ENCODE peak calls at places on chromosomes 3 and 15, in eight cellular contexts. One of them, this sample, is unnamed.

GRCh38 chr3:167066977-167067843 is 312.9 kb downstream of the ZBBX start:
- DNase-seq in heart left ventricle: no peak
- DNase-seq in cardiac muscle cell: peak; percentile 19
- DNase-seq in kidney: no peak
- DNase-seq in Panc1: no peak
- DNase-seq in Ammon's horn: no peak
- DNase-seq in M059J: no peak
- DNase-seq in HTR-8/SVneo: peak; percentile 11
- DNase-seq in this sample: no peak

GRCh38 chr15:44045661-44046060 is 149.4 kb downstream of the FRMD5 start:
- DNase-seq in cardiac muscle cell: no peak
- DNase-seq in Panc1: no peak
- DNase-seq in HTR-8/SVneo: no peak
- DNase-seq in Ammon's horn: no peak
- DNase-seq in M059J: no peak
- DNase-seq in heart left ventricle: no peak
- DNase-seq in kidney: no peak
- DNase-seq in this sample: no peak

GRCh38 chr3:125651246-125651645 is 55.9 kb upstream of the OSBPL11 start:
- DNase-seq in kidney: no peak
- DNase-seq in Ammon's horn: no peak
- DNase-seq in M059J: peak; percentile 52
- DNase-seq in heart left ventricle: no peak
- DNase-seq in cardiac muscle cell: no peak
- DNase-seq in Panc1: no peak
- DNase-seq in HTR-8/SVneo: peak; percentile 52
- DNase-seq in this sample: no peak

GRCh38 chr3:11014253-11014652 is 21.7 kb downstream of the SLC6A1 start:
- DNase-seq in kidney: no peak
- DNase-seq in Ammon's horn: no peak
- DNase-seq in heart left ventricle: no peak
- DNase-seq in cardiac muscle cell: no peak
- DNase-seq in HTR-8/SVneo: no peak
- DNase-seq in Panc1: no peak
- DNase-seq in M059J: peak; percentile 3
- DNase-seq in this sample: no peak

GRCh38 chr3:146326875-146327543 is 76.1 kb upstream of the PLSCR4 start:
- DNase-seq in Ammon's horn: peak; percentile 53
- DNase-seq in heart left ventricle: no peak
- DNase-seq in HTR-8/SVneo: peak; percentile 60
- DNase-seq in M059J: peak; percentile 74
- DNase-seq in kidney: no peak
- DNase-seq in Panc1: peak; percentile 25
- DNase-seq in cardiac muscle cell: peak; percentile 41
- DNase-seq in this sample: peak; percentile 33

GRCh38 chr3:72123908-72124441 is 339.0 kb upstream of the PROK2 start:
- DNase-seq in M059J: peak; percentile 87
- DNase-seq in Panc1: peak; percentile 56
- DNase-seq in cardiac muscle cell: no peak
- DNase-seq in HTR-8/SVneo: peak; percentile 59
- DNase-seq in kidney: no peak
- DNase-seq in Ammon's horn: no peak
- DNase-seq in heart left ventricle: no peak
- DNase-seq in this sample: no peak

GRCh38 chr3:12963184-12963868 is 109.9 kb downstream of the IQSEC1 start:
- DNase-seq in heart left ventricle: peak; percentile 0
- DNase-seq in M059J: no peak
- DNase-seq in kidney: no peak
- DNase-seq in cardiac muscle cell: no peak
- DNase-seq in Ammon's horn: no peak
- DNase-seq in Panc1: no peak
- DNase-seq in HTR-8/SVneo: no peak
- DNase-seq in this sample: no peak

GRCh38 chr3:136861890-136862610 is at the start of gene NCK1:
- DNase-seq in Panc1: peak; percentile 85
- DNase-seq in kidney: peak; percentile 99
- DNase-seq in Ammon's horn: peak; percentile 99
- DNase-seq in heart left ventricle: peak; percentile 99
- DNase-seq in HTR-8/SVneo: peak; percentile 98
- DNase-seq in cardiac muscle cell: peak; percentile 99
- DNase-seq in M059J: peak; percentile 99
- DNase-seq in this sample: peak; percentile 98

GRCh38 chr3:58793938-58794337 is 127.4 kb upstream of the FAM3D start:
- DNase-seq in Panc1: no peak
- DNase-seq in HTR-8/SVneo: no peak
- DNase-seq in cardiac muscle cell: no peak
- DNase-seq in kidney: no peak
- DNase-seq in Ammon's horn: no peak
- DNase-seq in M059J: no peak
- DNase-seq in heart left ventricle: no peak
- DNase-seq in this sample: no peak

GRCh38 chr3:29972594-29972993 is 633.8 kb upstream of the TGFBR2 start:
- DNase-seq in kidney: no peak
- DNase-seq in cardiac muscle cell: no peak
- DNase-seq in heart left ventricle: no peak
- DNase-seq in HTR-8/SVneo: no peak
- DNase-seq in Panc1: no peak
- DNase-seq in M059J: peak; percentile 1
- DNase-seq in Ammon's horn: no peak
- DNase-seq in this sample: no peak

GRCh38 chr15:51558421-51558820 is 64.2 kb downstream of the DMXL2 start:
- DNase-seq in Panc1: no peak
- DNase-seq in M059J: no peak
- DNase-seq in kidney: no peak
- DNase-seq in HTR-8/SVneo: no peak
- DNase-seq in heart left ventricle: no peak
- DNase-seq in Ammon's horn: no peak
- DNase-seq in cardiac muscle cell: no peak
- DNase-seq in this sample: peak; percentile 87

GRCh38 chr3:190375671-190376070 is 12.3 kb upstream of the CLDN16 start:
- DNase-seq in kidney: no peak
- DNase-seq in heart left ventricle: no peak
- DNase-seq in M059J: no peak
- DNase-seq in Ammon's horn: no peak
- DNase-seq in Panc1: no peak
- DNase-seq in HTR-8/SVneo: no peak
- DNase-seq in cardiac muscle cell: no peak
- DNase-seq in this sample: no peak

GRCh38 chr15:40361640-40362039 is 3.6 kb downstream of the DISP2 start:
- DNase-seq in Ammon's horn: no peak
- DNase-seq in HTR-8/SVneo: no peak
- DNase-seq in Panc1: no peak
- DNase-seq in M059J: no peak
- DNase-seq in cardiac muscle cell: no peak
- DNase-seq in heart left ventricle: no peak
- DNase-seq in kidney: no peak
- DNase-seq in this sample: no peak

GRCh38 chr15:41936649-41937567 is 35.4 kb downstream of the EHD4 start:
- DNase-seq in M059J: no peak
- DNase-seq in HTR-8/SVneo: no peak
- DNase-seq in kidney: no peak
- DNase-seq in Panc1: no peak
- DNase-seq in heart left ventricle: peak; percentile 77
- DNase-seq in cardiac muscle cell: no peak
- DNase-seq in Ammon's horn: peak; percentile 68
- DNase-seq in this sample: no peak

GRCh38 chr3:117278424-117279190 is 569.0 kb downstream of the TUSC7 start:
- DNase-seq in M059J: peak; percentile 6
- DNase-seq in cardiac muscle cell: no peak
- DNase-seq in Panc1: peak; percentile 41
- DNase-seq in HTR-8/SVneo: no peak
- DNase-seq in Ammon's horn: no peak
- DNase-seq in heart left ventricle: no peak
- DNase-seq in kidney: no peak
- DNase-seq in this sample: no peak

GRCh38 chr3:52934626-52935530 is 37.5 kb upstream of the STIMATE start:
- DNase-seq in Ammon's horn: peak; percentile 88
- DNase-seq in HTR-8/SVneo: peak; percentile 81
- DNase-seq in cardiac muscle cell: peak; percentile 61
- DNase-seq in heart left ventricle: no peak
- DNase-seq in kidney: no peak
- DNase-seq in Panc1: peak; percentile 24
- DNase-seq in M059J: peak; percentile 44
- DNase-seq in this sample: peak; percentile 65

GRCh38 chr3:137792633-137793271 is 28.6 kb downstream of the SOX14 start:
- DNase-seq in Ammon's horn: peak; percentile 27
- DNase-seq in M059J: peak; percentile 44
- DNase-seq in HTR-8/SVneo: peak; percentile 10
- DNase-seq in Panc1: peak; percentile 28
- DNase-seq in kidney: no peak
- DNase-seq in cardiac muscle cell: peak; percentile 11
- DNase-seq in heart left ventricle: no peak
- DNase-seq in this sample: peak; percentile 63

GRCh38 chr3:44400771-44401170 is 62.2 kb downstream of the TCAIM start:
- DNase-seq in Panc1: no peak
- DNase-seq in heart left ventricle: no peak
- DNase-seq in M059J: no peak
- DNase-seq in kidney: no peak
- DNase-seq in cardiac muscle cell: peak; percentile 58
- DNase-seq in Ammon's horn: no peak
- DNase-seq in HTR-8/SVneo: no peak
- DNase-seq in this sample: no peak

GRCh38 chr3:156751461-156752025 is 74.6 kb upstream of the LEKR1 start:
- DNase-seq in Panc1: no peak
- DNase-seq in HTR-8/SVneo: peak; percentile 76
- DNase-seq in heart left ventricle: no peak
- DNase-seq in M059J: peak; percentile 97
- DNase-seq in kidney: peak; percentile 79
- DNase-seq in cardiac muscle cell: peak; percentile 55
- DNase-seq in Ammon's horn: peak; percentile 47
- DNase-seq in this sample: peak; percentile 60

GRCh38 chr15:85408270-85408746 is 27.9 kb downstream of the AKAP13 start:
- DNase-seq in Panc1: no peak
- DNase-seq in Ammon's horn: no peak
- DNase-seq in HTR-8/SVneo: no peak
- DNase-seq in kidney: no peak
- DNase-seq in cardiac muscle cell: no peak
- DNase-seq in M059J: no peak
- DNase-seq in heart left ventricle: no peak
- DNase-seq in this sample: peak; percentile 10

GRCh38 chr3:83938491-83938890 is 1020.3 kb upstream of the CADM2 start:
- DNase-seq in kidney: no peak
- DNase-seq in Panc1: no peak
- DNase-seq in M059J: no peak
- DNase-seq in cardiac muscle cell: no peak
- DNase-seq in heart left ventricle: no peak
- DNase-seq in HTR-8/SVneo: no peak
- DNase-seq in Ammon's horn: no peak
- DNase-seq in this sample: no peak

GRCh38 chr3:160564949-160565441 is 376 bp downstream of the KPNA4 start:
- DNase-seq in M059J: peak; percentile 67
- DNase-seq in Panc1: no peak
- DNase-seq in cardiac muscle cell: peak; percentile 83
- DNase-seq in HTR-8/SVneo: peak; percentile 29
- DNase-seq in kidney: no peak
- DNase-seq in Ammon's horn: no peak
- DNase-seq in heart left ventricle: peak; percentile 84
- DNase-seq in this sample: peak; percentile 70

GRCh38 chr15:99163271-99164062 is 58.6 kb downstream of the SYNM start:
- DNase-seq in kidney: no peak
- DNase-seq in HTR-8/SVneo: no peak
- DNase-seq in heart left ventricle: no peak
- DNase-seq in Panc1: no peak
- DNase-seq in Ammon's horn: no peak
- DNase-seq in cardiac muscle cell: no peak
- DNase-seq in M059J: peak; percentile 6
- DNase-seq in this sample: no peak

GRCh38 chr3:197023241-197023997 is 6.2 kb downstream of the MELTF start:
- DNase-seq in M059J: no peak
- DNase-seq in kidney: no peak
- DNase-seq in Ammon's horn: no peak
- DNase-seq in heart left ventricle: peak; percentile 20
- DNase-seq in Panc1: no peak
- DNase-seq in HTR-8/SVneo: no peak
- DNase-seq in cardiac muscle cell: no peak
- DNase-seq in this sample: peak; percentile 43

GRCh38 chr15:78540955-78541743 is 905 bp downstream of the PSMA4 start:
- DNase-seq in Ammon's horn: no peak
- DNase-seq in HTR-8/SVneo: no peak
- DNase-seq in cardiac muscle cell: no peak
- DNase-seq in kidney: no peak
- DNase-seq in M059J: peak; percentile 10
- DNase-seq in Panc1: no peak
- DNase-seq in heart left ventricle: no peak
- DNase-seq in this sample: peak; percentile 52

GRCh38 chr3:64359735-64360134 is 134.5 kb upstream of the PRICKLE2 start:
- DNase-seq in HTR-8/SVneo: no peak
- DNase-seq in cardiac muscle cell: no peak
- DNase-seq in Ammon's horn: no peak
- DNase-seq in heart left ventricle: no peak
- DNase-seq in M059J: no peak
- DNase-seq in Panc1: no peak
- DNase-seq in kidney: no peak
- DNase-seq in this sample: no peak

This sample was measured in NB4.